ENCODE peak calls at places on chromosomes 13 and 19, in six cellular contexts. O, A, I, V, D and X are unnamed samples.
A peak's percentile ranks its signal among the peaks of the same experiment; 100 is the strongest.

GRCh38 chr19:18020212-18021067 is 12.5 kb downstream of the ARRDC2 start:
- DNase-seq in O (peak; percentile 73), A (no peak), I (no peak), V (peak; percentile 95), D (peak; percentile 94), X (peak; percentile 99)

GRCh38 chr19:51742736-51743288 is 8.9 kb downstream of the FPR1 start:
- DNase-seq in O (no peak), A (peak; percentile 37), I (no peak), V (no peak), D (no peak), X (no peak)

GRCh38 chr19:34732548-34733255 is 1.3 kb upstream of the ZNF181 start:
- DNase-seq in O (no peak), A (no peak), I (no peak), V (no peak), D (peak; percentile 23), X (no peak)

GRCh38 chr13:79631260-79631659 is 150.3 kb downstream of the NDFIP2 start:
- DNase-seq in O (peak; percentile 24), A (peak; percentile 96), I (no peak), V (no peak), D (no peak), X (no peak)

GRCh38 chr19:31054430-31054829 is 294.8 kb downstream of the TSHZ3 start:
- DNase-seq in O (peak; percentile 69), A (peak; percentile 67), I (no peak), V (peak; percentile 26), D (no peak), X (no peak)

GRCh38 chr19:49387936-49388372 is at the start of gene KASH5:
- DNase-seq in O (no peak), A (no peak), I (peak; percentile 60), V (peak; percentile 83), D (peak; percentile 85), X (peak; percentile 92)

GRCh38 chr13:82115391-82115790 is 1766.9 kb downstream of the SLITRK1 start:
- DNase-seq in O (no peak), A (no peak), I (no peak), V (no peak), D (no peak), X (no peak)

GRCh38 chr19:2302319-2303208 is 5.4 kb downstream of the LINGO3 start:
- DNase-seq in O (peak; percentile 82), A (no peak), I (peak; percentile 69), V (peak; percentile 47), D (peak; percentile 72), X (peak; percentile 81)

GRCh38 chr19:50602496-50602895 is 34.3 kb upstream of the LRRC4B start:
- DNase-seq in O (no peak), A (no peak), I (no peak), V (no peak), D (no peak), X (no peak)

GRCh38 chr13:98972627-98973026 is 5.2 kb downstream of the DOCK9 start:
- DNase-seq in O (peak; percentile 32), A (peak; percentile 85), I (no peak), V (no peak), D (no peak), X (no peak)

GRCh38 chr19:17260842-17261325 is 3.7 kb downstream of the USHBP1 start:
- DNase-seq in O (peak; percentile 87), A (peak; percentile 68), I (peak; percentile 91), V (peak; percentile 91), D (peak; percentile 77), X (peak; percentile 91)

GRCh38 chr19:37362733-37363132 is 8.2 kb upstream of the ZNF527 start:
- DNase-seq in O (no peak), A (no peak), I (no peak), V (no peak), D (no peak), X (no peak)

GRCh38 chr19:44912854-44913253 is 1.6 kb upstream of the APOC1 start:
- DNase-seq in O (no peak), A (no peak), I (no peak), V (no peak), D (peak; percentile 50), X (peak; percentile 78)

GRCh38 chr13:109990296-109990695 is 203.9 kb upstream of the IRS2 start:
- DNase-seq in O (no peak), A (no peak), I (no peak), V (no peak), D (no peak), X (no peak)

GRCh38 chr19:4068058-4068966 is 1.6 kb upstream of the ZBTB7A start:
- DNase-seq in O (no peak), A (no peak), I (peak; percentile 25), V (no peak), D (no peak), X (no peak)

GRCh38 chr19:55342044-55342531 is 2.4 kb downstream of the KMT5C start:
- DNase-seq in O (no peak), A (no peak), I (no peak), V (no peak), D (no peak), X (no peak)

GRCh38 chr13:28532226-28533048 is 37.5 kb upstream of the FLT1 start:
- DNase-seq in O (peak; percentile 52), A (no peak), I (no peak), V (no peak), D (peak; percentile 59), X (peak; percentile 66)

GRCh38 chr19:39329948-39330347 is 5.9 kb downstream of the GMFG start:
- DNase-seq in O (no peak), A (no peak), I (no peak), V (no peak), D (no peak), X (no peak)

GRCh38 chr13:114089751-114090400 is 42.5 kb downstream of the RASA3 start:
- DNase-seq in O (no peak), A (no peak), I (no peak), V (no peak), D (no peak), X (no peak)

GRCh38 chr13:48527955-48528354 is 4.9 kb downstream of the RCBTB2 start:
- DNase-seq in O (no peak), A (no peak), I (no peak), V (no peak), D (no peak), X (no peak)

GRCh38 chr13:98691360-98691759 is 61.1 kb downstream of the SLC15A1 start:
- DNase-seq in O (no peak), A (no peak), I (no peak), V (no peak), D (no peak), X (no peak)

GRCh38 chr13:101139076-101139475 is 277.2 kb downstream of the NALCN start:
- DNase-seq in O (no peak), A (peak; percentile 17), I (no peak), V (no peak), D (no peak), X (no peak)

GRCh38 chr13:46181799-46182490 is at the start of gene LCP1:
- DNase-seq in O (no peak), A (no peak), I (peak; percentile 46), V (peak; percentile 34), D (no peak), X (no peak)

GRCh38 chr13:95002968-95003813 is 290.8 kb upstream of the SOX21 start:
- DNase-seq in O (no peak), A (no peak), I (no peak), V (no peak), D (no peak), X (no peak)

GRCh38 chr13:94599877-94600276 is 1.8 kb upstream of the GPR180 start:
- DNase-seq in O (no peak), A (no peak), I (no peak), V (no peak), D (no peak), X (no peak)

GRCh38 chr13:113065406-113066141 is 40.0 kb upstream of the F7 start:
- DNase-seq in O (peak; percentile 52), A (no peak), I (no peak), V (no peak), D (no peak), X (no peak)

GRCh38 chr13:89951341-89951740 is 1396.1 kb upstream of the MIR17HG start:
- DNase-seq in O (no peak), A (no peak), I (no peak), V (no peak), D (no peak), X (no peak)

GRCh38 chr19:17418710-17419109 is 1.1 kb upstream of the MVB12A start:
- DNase-seq in O (no peak), A (no peak), I (no peak), V (no peak), D (no peak), X (no peak)

GRCh38 chr13:33169273-33169980 is 116.1 kb downstream of the STARD13 start:
- DNase-seq in O (peak; percentile 32), A (peak; percentile 86), I (no peak), V (no peak), D (no peak), X (no peak)

GRCh38 chr13:106361621-106362020 is 173.8 kb downstream of the EFNB2 start:
- DNase-seq in O (no peak), A (no peak), I (no peak), V (no peak), D (no peak), X (no peak)

GRCh38 chr13:79776538-79776937 is 295.6 kb downstream of the NDFIP2 start:
- DNase-seq in O (no peak), A (peak; percentile 24), I (no peak), V (no peak), D (no peak), X (no peak)

GRCh38 chr19:17058236-17058635 is 17.0 kb downstream of the HAUS8 start:
- DNase-seq in O (no peak), A (no peak), I (no peak), V (no peak), D (no peak), X (no peak)

GRCh38 chr19:35340431-35340830 is 7.3 kb upstream of the FFAR1 start:
- DNase-seq in O (no peak), A (no peak), I (no peak), V (no peak), D (no peak), X (no peak)

GRCh38 chr19:47275866-47276461 is 1.3 kb downstream of the INAFM1 start:
- DNase-seq in O (no peak), A (peak; percentile 33), I (no peak), V (no peak), D (peak; percentile 73), X (peak; percentile 77)

GRCh38 chr13:98206946-98207345 is 29.9 kb upstream of the RNF113B start:
- DNase-seq in O (peak; percentile 74), A (peak; percentile 99), I (no peak), V (no peak), D (no peak), X (no peak)

GRCh38 chr19:38869836-38870607 is 8.1 kb downstream of the RINL start:
- DNase-seq in O (peak; percentile 89), A (peak; percentile 24), I (peak; percentile 95), V (peak; percentile 95), D (peak; percentile 91), X (peak; percentile 89)

GRCh38 chr19:47363758-47364529 is 14.8 kb downstream of the DHX34 start:
- DNase-seq in O (no peak), A (peak; percentile 9), I (no peak), V (no peak), D (no peak), X (no peak)